ENCODE peak calls at places on chromosomes 7 and 10, in eight cellular contexts. One of them, this sample, is unnamed.

GRCh38 chr10:132846631-132847415 is 60.9 kb upstream of the NKX6-2 start:
- DNase-seq in CD8-positive, alpha-beta T cell: no peak
- DNase-seq in cardiac muscle cell: no peak
- DNase-seq in RWPE2: peak
- DNase-seq in endodermal cell: peak
- DNase-seq in thoracic aorta: no peak
- DNase-seq in sigmoid colon: peak
- DNase-seq in PC-9: no peak
- DNase-seq in this sample: no peak

GRCh38 chr7:51015581-51015980 is 232.9 kb upstream of the GRB10 start:
- DNase-seq in PC-9: no peak
- DNase-seq in CD8-positive, alpha-beta T cell: no peak
- DNase-seq in cardiac muscle cell: no peak
- DNase-seq in thoracic aorta: no peak
- DNase-seq in sigmoid colon: no peak
- DNase-seq in endodermal cell: no peak
- DNase-seq in RWPE2: no peak
- DNase-seq in this sample: no peak

GRCh38 chr10:128526793-128527375 is 400.7 kb upstream of the MKI67 start:
- DNase-seq in PC-9: no peak
- DNase-seq in RWPE2: no peak
- DNase-seq in endodermal cell: no peak
- DNase-seq in CD8-positive, alpha-beta T cell: no peak
- DNase-seq in cardiac muscle cell: peak
- DNase-seq in thoracic aorta: no peak
- DNase-seq in sigmoid colon: no peak
- DNase-seq in this sample: no peak

GRCh38 chr10:50635286-50635685 is 11.5 kb upstream of the SGMS1 start:
- DNase-seq in cardiac muscle cell: peak
- DNase-seq in RWPE2: no peak
- DNase-seq in thoracic aorta: no peak
- DNase-seq in endodermal cell: no peak
- DNase-seq in PC-9: no peak
- DNase-seq in sigmoid colon: no peak
- DNase-seq in CD8-positive, alpha-beta T cell: no peak
- DNase-seq in this sample: no peak

GRCh38 chr10:36462194-36462593 is 663.2 kb upstream of the ANKRD30A start:
- DNase-seq in sigmoid colon: no peak
- DNase-seq in thoracic aorta: no peak
- DNase-seq in cardiac muscle cell: peak
- DNase-seq in PC-9: no peak
- DNase-seq in RWPE2: no peak
- DNase-seq in CD8-positive, alpha-beta T cell: no peak
- DNase-seq in endodermal cell: no peak
- DNase-seq in this sample: peak

GRCh38 chr10:47038881-47039557 is 127.8 kb downstream of the PTPN20 start:
- DNase-seq in endodermal cell: no peak
- DNase-seq in thoracic aorta: no peak
- DNase-seq in PC-9: no peak
- DNase-seq in RWPE2: no peak
- DNase-seq in sigmoid colon: peak
- DNase-seq in cardiac muscle cell: no peak
- DNase-seq in CD8-positive, alpha-beta T cell: no peak
- DNase-seq in this sample: no peak

GRCh38 chr10:132792796-132793195 is 6.8 kb upstream of the NKX6-2 start:
- DNase-seq in CD8-positive, alpha-beta T cell: no peak
- DNase-seq in RWPE2: no peak
- DNase-seq in thoracic aorta: no peak
- DNase-seq in endodermal cell: no peak
- DNase-seq in PC-9: no peak
- DNase-seq in cardiac muscle cell: no peak
- DNase-seq in sigmoid colon: no peak
- DNase-seq in this sample: no peak

GRCh38 chr10:33008499-33009243 is 50.6 kb upstream of the ITGB1 start:
- DNase-seq in sigmoid colon: peak
- DNase-seq in RWPE2: no peak
- DNase-seq in PC-9: peak
- DNase-seq in cardiac muscle cell: peak
- DNase-seq in thoracic aorta: no peak
- DNase-seq in endodermal cell: peak
- DNase-seq in CD8-positive, alpha-beta T cell: no peak
- DNase-seq in this sample: peak

GRCh38 chr10:87677595-87677994 is 17.9 kb downstream of the PAPSS2 start:
- DNase-seq in PC-9: no peak
- DNase-seq in thoracic aorta: no peak
- DNase-seq in RWPE2: no peak
- DNase-seq in sigmoid colon: no peak
- DNase-seq in CD8-positive, alpha-beta T cell: no peak
- DNase-seq in cardiac muscle cell: no peak
- DNase-seq in endodermal cell: no peak
- DNase-seq in this sample: no peak

GRCh38 chr7:105805619-105806018 is 70.8 kb downstream of the ATXN7L1 start:
- DNase-seq in thoracic aorta: no peak
- DNase-seq in endodermal cell: peak
- DNase-seq in sigmoid colon: no peak
- DNase-seq in PC-9: no peak
- DNase-seq in RWPE2: no peak
- DNase-seq in CD8-positive, alpha-beta T cell: no peak
- DNase-seq in cardiac muscle cell: no peak
- DNase-seq in this sample: no peak

GRCh38 chr10:84156768-84157167 is 16.8 kb upstream of the GPR15LG start:
- DNase-seq in thoracic aorta: no peak
- DNase-seq in sigmoid colon: no peak
- DNase-seq in PC-9: no peak
- DNase-seq in CD8-positive, alpha-beta T cell: no peak
- DNase-seq in endodermal cell: no peak
- DNase-seq in cardiac muscle cell: peak
- DNase-seq in RWPE2: no peak
- DNase-seq in this sample: no peak

GRCh38 chr10:60382946-60383681 is 6.6 kb downstream of the ANK3 start:
- DNase-seq in RWPE2: no peak
- DNase-seq in sigmoid colon: no peak
- DNase-seq in thoracic aorta: no peak
- DNase-seq in PC-9: peak
- DNase-seq in endodermal cell: no peak
- DNase-seq in CD8-positive, alpha-beta T cell: no peak
- DNase-seq in cardiac muscle cell: peak
- DNase-seq in this sample: peak

GRCh38 chr7:155997431-155998327 is 185.4 kb upstream of the SHH start:
- DNase-seq in sigmoid colon: no peak
- DNase-seq in endodermal cell: peak
- DNase-seq in CD8-positive, alpha-beta T cell: no peak
- DNase-seq in cardiac muscle cell: no peak
- DNase-seq in PC-9: no peak
- DNase-seq in RWPE2: no peak
- DNase-seq in thoracic aorta: no peak
- DNase-seq in this sample: no peak

GRCh38 chr10:3217301-3217700 is 44.7 kb upstream of the PITRM1 start:
- DNase-seq in thoracic aorta: no peak
- DNase-seq in sigmoid colon: no peak
- DNase-seq in cardiac muscle cell: peak
- DNase-seq in PC-9: no peak
- DNase-seq in endodermal cell: no peak
- DNase-seq in RWPE2: no peak
- DNase-seq in CD8-positive, alpha-beta T cell: no peak
- DNase-seq in this sample: no peak

GRCh38 chr10:58896229-58896628 is 280.2 kb upstream of the PHYHIPL start:
- DNase-seq in PC-9: no peak
- DNase-seq in cardiac muscle cell: no peak
- DNase-seq in RWPE2: no peak
- DNase-seq in thoracic aorta: no peak
- DNase-seq in CD8-positive, alpha-beta T cell: no peak
- DNase-seq in sigmoid colon: no peak
- DNase-seq in endodermal cell: no peak
- DNase-seq in this sample: no peak

GRCh38 chr7:131957338-131958025 is 401.1 kb upstream of the PODXL start:
- DNase-seq in RWPE2: no peak
- DNase-seq in cardiac muscle cell: no peak
- DNase-seq in thoracic aorta: no peak
- DNase-seq in CD8-positive, alpha-beta T cell: no peak
- DNase-seq in endodermal cell: peak
- DNase-seq in sigmoid colon: no peak
- DNase-seq in PC-9: no peak
- DNase-seq in this sample: peak

GRCh38 chr10:70479161-70479531 is 579 bp downstream of the PALD1 start:
- DNase-seq in CD8-positive, alpha-beta T cell: no peak
- DNase-seq in sigmoid colon: no peak
- DNase-seq in RWPE2: no peak
- DNase-seq in endodermal cell: peak
- DNase-seq in PC-9: no peak
- DNase-seq in cardiac muscle cell: no peak
- DNase-seq in thoracic aorta: no peak
- DNase-seq in this sample: no peak
- TF ChIP-seq CTCF in CD8-positive, alpha-beta T cell: no peak
- TF ChIP-seq CTCF in sigmoid colon: no peak
- TF ChIP-seq CTCF in RWPE2: no peak
- TF ChIP-seq CTCF in endodermal cell: peak
- TF ChIP-seq CTCF in PC-9: no peak
- TF ChIP-seq CTCF in cardiac muscle cell: peak
- TF ChIP-seq CTCF in thoracic aorta: no peak
- TF ChIP-seq CTCF in this sample: no peak

GRCh38 chr10:5509691-5510090 is 10.3 kb upstream of the CALML5 start:
- DNase-seq in PC-9: no peak
- DNase-seq in RWPE2: no peak
- DNase-seq in CD8-positive, alpha-beta T cell: no peak
- DNase-seq in endodermal cell: no peak
- DNase-seq in sigmoid colon: peak
- DNase-seq in thoracic aorta: no peak
- DNase-seq in cardiac muscle cell: no peak
- DNase-seq in this sample: no peak
- H3K27ac ChIP-seq in PC-9: no peak
- H3K27ac ChIP-seq in RWPE2: no peak
- H3K27ac ChIP-seq in CD8-positive, alpha-beta T cell: no peak
- H3K27ac ChIP-seq in endodermal cell: no peak
- H3K27ac ChIP-seq in sigmoid colon: no peak
- H3K27ac ChIP-seq in thoracic aorta: no peak
- H3K27ac ChIP-seq in cardiac muscle cell: no peak
- H3K27ac ChIP-seq in this sample: no peak

GRCh38 chr7:6487184-6487545 is 39.4 kb upstream of the DAGLB start:
- DNase-seq in RWPE2: no peak
- DNase-seq in thoracic aorta: no peak
- DNase-seq in endodermal cell: no peak
- DNase-seq in sigmoid colon: no peak
- DNase-seq in cardiac muscle cell: no peak
- DNase-seq in PC-9: no peak
- DNase-seq in CD8-positive, alpha-beta T cell: no peak
- DNase-seq in this sample: no peak

GRCh38 chr7:6486438-6487183 is 38.9 kb upstream of the DAGLB start:
- DNase-seq in sigmoid colon: no peak
- DNase-seq in cardiac muscle cell: no peak
- DNase-seq in endodermal cell: no peak
- DNase-seq in CD8-positive, alpha-beta T cell: no peak
- DNase-seq in PC-9: no peak
- DNase-seq in thoracic aorta: no peak
- DNase-seq in RWPE2: peak
- DNase-seq in this sample: no peak

GRCh38 chr7:6494365-6494764 is 46.6 kb upstream of the DAGLB start:
- DNase-seq in endodermal cell: no peak
- DNase-seq in thoracic aorta: no peak
- DNase-seq in CD8-positive, alpha-beta T cell: no peak
- DNase-seq in PC-9: no peak
- DNase-seq in cardiac muscle cell: no peak
- DNase-seq in RWPE2: no peak
- DNase-seq in sigmoid colon: no peak
- DNase-seq in this sample: no peak

GRCh38 chr7:6489612-6490011 is 41.9 kb upstream of the DAGLB start:
- DNase-seq in RWPE2: no peak
- DNase-seq in thoracic aorta: no peak
- DNase-seq in CD8-positive, alpha-beta T cell: no peak
- DNase-seq in PC-9: no peak
- DNase-seq in cardiac muscle cell: no peak
- DNase-seq in endodermal cell: no peak
- DNase-seq in sigmoid colon: no peak
- DNase-seq in this sample: no peak
- TF ChIP-seq CTCF in RWPE2: no peak
- TF ChIP-seq CTCF in thoracic aorta: no peak
- TF ChIP-seq CTCF in CD8-positive, alpha-beta T cell: no peak
- TF ChIP-seq CTCF in PC-9: no peak
- TF ChIP-seq CTCF in cardiac muscle cell: no peak
- TF ChIP-seq CTCF in endodermal cell: peak
- TF ChIP-seq CTCF in sigmoid colon: no peak
- TF ChIP-seq CTCF in this sample: no peak

DNA sequence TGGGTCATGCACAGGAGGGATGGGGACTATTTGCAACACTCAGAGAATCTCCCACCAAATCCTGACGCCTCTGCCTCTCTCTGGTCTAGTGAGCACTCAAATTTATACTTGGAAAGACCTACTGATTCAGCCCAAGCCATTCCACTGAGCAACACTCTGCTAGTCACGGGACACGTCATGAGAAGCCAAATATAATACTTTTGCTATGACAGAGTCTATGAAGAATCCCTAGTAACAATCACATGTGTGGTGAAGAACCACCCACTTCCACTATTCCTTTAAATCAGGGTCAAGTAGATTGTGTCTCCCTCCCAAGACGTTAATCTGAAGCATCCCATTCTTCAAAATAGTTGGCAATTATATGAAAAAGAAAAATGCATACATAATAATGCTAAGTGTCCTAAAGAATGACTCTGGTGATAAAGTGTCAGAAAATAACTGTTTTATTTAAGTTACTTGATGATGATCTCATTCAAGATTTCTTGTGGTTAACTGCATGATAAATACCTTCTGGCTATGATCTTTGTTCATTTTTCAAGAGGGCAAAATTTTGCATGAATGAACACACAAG is 28.5 kb downstream of the CHCHD3 start:
- DNase-seq in thoracic aorta: peak
- DNase-seq in PC-9: no peak
- DNase-seq in cardiac muscle cell: peak
- DNase-seq in CD8-positive, alpha-beta T cell: no peak
- DNase-seq in endodermal cell: no peak
- DNase-seq in RWPE2: no peak
- DNase-seq in sigmoid colon: peak
- DNase-seq in this sample: peak
- H3K27ac ChIP-seq in thoracic aorta: peak
- H3K27ac ChIP-seq in PC-9: no peak
- H3K27ac ChIP-seq in cardiac muscle cell: no peak
- H3K27ac ChIP-seq in CD8-positive, alpha-beta T cell: no peak
- H3K27ac ChIP-seq in endodermal cell: no peak
- H3K27ac ChIP-seq in RWPE2: peak
- H3K27ac ChIP-seq in sigmoid colon: peak
- H3K27ac ChIP-seq in this sample: no peak

This sample was measured in RWPE1.